ENCODE peak calls at places on chromosomes 4 and X, in four cellular contexts. W is NCI-H774, Z is omental fat pad, I is PC-9. M is an unnamed sample.

GRCh38 chrX:102720237-102721168 is at the start of gene GPRASP3:
- DNase-seq in Z (peak), W (peak), I (no peak), M (peak)

GRCh38 chr4:56181140-56181950 is 205.9 kb downstream of the AASDH start:
- DNase-seq in I (no peak), W (no peak), Z (no peak), M (no peak)

GRCh38 chr4:3307891-3308575 is 15.2 kb downstream of the RGS12 start:
- DNase-seq in Z (no peak), W (no peak), I (no peak), M (no peak)

GRCh38 chr4:2075987-2076907 is 17.1 kb downstream of the NAT8L start:
- DNase-seq in Z (no peak), W (no peak), I (no peak), M (no peak)

GRCh38 chr4:21469438-21470032 is 479.0 kb downstream of the KCNIP4 start:
- DNase-seq in Z (no peak), I (no peak), W (peak), M (no peak)

GRCh38 chrX:112614640-112615039 is 65.1 kb downstream of the LHFPL1 start:
- DNase-seq in Z (no peak), I (no peak), W (no peak), M (no peak)

GRCh38 chr4:6603128-6603527 is 28.1 kb downstream of the MAN2B2 start:
- DNase-seq in W (no peak), I (no peak), Z (no peak), M (no peak)

GRCh38 chr4:72779256-72779655 is 210.2 kb upstream of the ADAMTS3 start:
- DNase-seq in Z (no peak), W (no peak), I (no peak), M (no peak)

GRCh38 chrX:130575831-130576404 is 174.1 kb downstream of the RBMX2 start:
- DNase-seq in W (peak), I (no peak), Z (no peak), M (no peak)

GRCh38 chr4:72112514-72113156 is 80.8 kb downstream of the NPFFR2 start:
- DNase-seq in Z (no peak), I (peak), W (no peak), M (no peak)

GRCh38 chrX:48818098-48818497 is 8.2 kb upstream of the ERAS start:
- DNase-seq in Z (no peak), W (no peak), I (no peak), M (no peak)

GRCh38 chr4:189090174-189090814 is 850.4 kb upstream of the FRG1 start:
- DNase-seq in I (no peak), W (no peak), Z (no peak), M (no peak)

GRCh38 chrX:145826466-145826865 is 8.8 kb downstream of the SLITRK2 start:
- DNase-seq in W (no peak), Z (no peak), I (no peak), M (no peak)

GRCh38 chr4:57075353-57075752 is 34.8 kb downstream of the IGFBP7 start:
- DNase-seq in Z (no peak), I (no peak), W (no peak), M (no peak)

GRCh38 chr4:22191565-22192301 is 243.2 kb upstream of the KCNIP4 start:
- DNase-seq in W (no peak), I (no peak), Z (no peak), M (no peak)

GRCh38 chr4:3523628-3524221 is 8.5 kb downstream of the LRPAP1 start:
- DNase-seq in Z (no peak), W (no peak), I (no peak), M (no peak)

GRCh38 chrX:122135070-122135469 is 1049.0 kb upstream of the GRIA3 start:
- DNase-seq in I (no peak), W (no peak), Z (no peak), M (no peak)

GRCh38 chr4:102529977-102530376 is 28.8 kb downstream of the NFKB1 start:
- DNase-seq in W (no peak), Z (no peak), I (no peak), M (no peak)

GRCh38 chr4:38034986-38035882 is 75.0 kb downstream of the PTTG2 start:
- DNase-seq in I (peak), Z (no peak), W (peak), M (no peak)

GRCh38 chr4:83320548-83320947 is 14.1 kb downstream of the HPSE start:
- DNase-seq in I (no peak), W (no peak), Z (no peak), M (no peak)

GRCh38 chrX:103099706-103100105 is 6.8 kb upstream of the NXF3 start:
- DNase-seq in I (no peak), W (no peak), Z (no peak), M (no peak)

GRCh38 chrX:47297874-47298273 is 65.1 kb downstream of the USP11 start:
- DNase-seq in I (peak), Z (no peak), W (no peak), M (no peak)

GRCh38 chrX:85859426-85859825 is 187.9 kb downstream of the CHM start:
- DNase-seq in I (no peak), W (no peak), Z (no peak), M (no peak)

GRCh38 chr4:41550308-41550707 is 12.4 kb downstream of the LIMCH1 start:
- DNase-seq in Z (no peak), W (no peak), I (peak), M (no peak)

GRCh38 chr4:86261634-86262033 is 98.2 kb downstream of the MAPK10 start:
- DNase-seq in W (no peak), I (no peak), Z (no peak), M (no peak)

GRCh38 chrX:123254457-123254856 is 70.4 kb downstream of the GRIA3 start:
- DNase-seq in W (no peak), Z (no peak), I (no peak), M (no peak)

GRCh38 chr4:147340547-147341225 is 140.2 kb upstream of the EDNRA start:
- DNase-seq in W (no peak), I (no peak), Z (no peak), M (no peak)

GRCh38 chrX:72201836-72202536 is 20.4 kb downstream of the PIN4 start:
- DNase-seq in W (no peak), I (no peak), Z (no peak), M (no peak)

GRCh38 chr4:169410839-169411770 is 140.3 kb upstream of the SH3RF1 start:
- DNase-seq in W (no peak), I (no peak), Z (no peak), M (no peak)

GRCh38 chrX:41389311-41389888 is 55.4 kb downstream of the DDX3X start:
- DNase-seq in I (no peak), Z (no peak), W (no peak), M (no peak)

GRCh38 chr4:39994356-39994755 is 16.6 kb upstream of the PDS5A start:
- DNase-seq in Z (no peak), I (no peak), W (no peak), M (no peak)

GRCh38 chrX:41471786-41472185 is 24.6 kb downstream of the NYX start:
- DNase-seq in W (no peak), I (no peak), Z (no peak), M (no peak)

GRCh38 chrX:13377537-13377936 is 57.7 kb upstream of the ATXN3L start:
- DNase-seq in W (no peak), Z (no peak), I (no peak), M (no peak)

GRCh38 chr4:10058371-10058770 is 37.1 kb upstream of the SLC2A9 start:
- DNase-seq in Z (no peak), I (no peak), W (no peak), M (no peak)

GRCh38 chr4:181662383-181662782 is 580.8 kb upstream of the TENM3 start:
- DNase-seq in W (no peak), Z (no peak), I (no peak), M (no peak)

GRCh38 chrX:112043997-112044396 is 38.6 kb downstream of the TRPC5 start:
- DNase-seq in I (peak), Z (no peak), W (no peak), M (no peak)

GRCh38 chrX:151754042-151754419 is 19.5 kb downstream of the CNGA2 start:
- DNase-seq in W (peak), I (peak), Z (no peak), M (no peak)

GRCh38 chrX:41559662-41560061 is 112.5 kb downstream of the NYX start:
- DNase-seq in W (no peak), Z (no peak), I (no peak), M (no peak)

GRCh38 chr4:31328921-31329320 is 608.8 kb downstream of the PCDH7 start:
- DNase-seq in Z (no peak), I (no peak), W (no peak), M (no peak)

M was measured in NCI-H1436 treated with DMSO at 0.1 percent for 48 hours.